ENCODE peak calls at places on chromosomes 13 and 19, in eight cellular contexts. T is adrenal gland, G is left ventricle myocardium inferior, Y is fibroblast of lung, C is tibial artery, M is uterus, X is kidney epithelial cell, U is GM23338. L is an unnamed sample. For H3K27me3, the result is how much of the 10 kb centered on the place peaks cover.

GRCh38 chr19:32828643-32829344 is 40.8 kb downstream of the SLC7A9 start:
- DNase-seq in G (no peak), C (no peak), T (peak), M (no peak), X (no peak), U (no peak), Y (no peak), L (no peak)

GRCh38 chr13:112751617-112752016 is 61.8 kb downstream of the ATP11A start:
- DNase-seq in G (no peak), U (no peak), X (no peak), T (no peak), M (no peak), C (no peak), Y (no peak), L (no peak)

GRCh38 chr19:21202865-21203494 is 61.1 kb downstream of the ZNF431 start:
- DNase-seq in Y (peak), X (no peak), U (peak), C (no peak), M (no peak), G (no peak), T (no peak), L (peak)

GRCh38 chr19:38531515-38531914 is 86.2 kb downstream of the MAP4K1 start:
- DNase-seq in U (no peak), C (no peak), M (no peak), G (no peak), X (no peak), T (no peak), Y (no peak), L (no peak)

GRCh38 chr13:30738526-30738925 is 3.2 kb downstream of the ALOX5AP start:
- DNase-seq in X (no peak), T (no peak), Y (no peak), U (no peak), M (no peak), C (no peak), G (no peak), L (no peak)

GRCh38 chr13:66344770-66345367 is 885.3 kb downstream of the PCDH9 start:
- DNase-seq in U (no peak), M (no peak), T (no peak), Y (peak), C (no peak), X (no peak), G (no peak), L (no peak)

GRCh38 chr13:71492346-71492871 is 374.6 kb downstream of the DACH1 start:
- DNase-seq in M (no peak), T (no peak), G (no peak), Y (no peak), X (no peak), C (no peak), U (no peak), L (no peak)

GRCh38 chr19:31307270-31307669 is 42.0 kb downstream of the TSHZ3 start:
- DNase-seq in T (no peak), X (no peak), U (no peak), M (no peak), G (no peak), Y (no peak), C (no peak), L (no peak)

GRCh38 chr13:89940383-89940782 is 1407.1 kb upstream of the MIR17HG start:
- DNase-seq in G (no peak), X (no peak), M (no peak), Y (no peak), C (no peak), U (no peak), T (no peak), L (no peak)

DNA sequence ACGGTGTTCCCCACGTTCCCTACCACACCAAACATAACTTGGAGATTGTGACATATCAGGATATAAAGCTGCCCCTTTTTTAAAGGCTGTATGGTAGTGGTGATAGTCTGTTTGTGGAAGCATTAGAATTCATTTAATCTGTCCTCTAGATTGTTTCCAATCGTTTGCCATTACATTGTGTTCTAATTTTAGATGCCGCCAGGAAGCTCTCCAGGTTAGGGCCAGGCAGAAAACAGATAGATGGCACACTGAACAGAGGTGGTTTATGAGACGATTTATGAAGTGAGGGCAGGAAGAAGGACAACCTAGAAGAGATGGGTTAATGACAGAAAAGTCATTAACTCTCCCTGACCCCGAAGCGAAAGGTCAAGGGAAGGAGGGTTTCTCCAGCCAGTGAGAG is 30.0 kb downstream of the ARHGEF7 start:
- DNase-seq in Y (no peak), M (no peak), T (no peak), X (no peak), U (no peak), C (no peak), G (no peak), L (no peak)
- H3K27me3 ChIP-seq in Y (under half), M (under half), T (under half), X (under half), U (under half), C (under half), G (under half), L (under half)

DNA sequence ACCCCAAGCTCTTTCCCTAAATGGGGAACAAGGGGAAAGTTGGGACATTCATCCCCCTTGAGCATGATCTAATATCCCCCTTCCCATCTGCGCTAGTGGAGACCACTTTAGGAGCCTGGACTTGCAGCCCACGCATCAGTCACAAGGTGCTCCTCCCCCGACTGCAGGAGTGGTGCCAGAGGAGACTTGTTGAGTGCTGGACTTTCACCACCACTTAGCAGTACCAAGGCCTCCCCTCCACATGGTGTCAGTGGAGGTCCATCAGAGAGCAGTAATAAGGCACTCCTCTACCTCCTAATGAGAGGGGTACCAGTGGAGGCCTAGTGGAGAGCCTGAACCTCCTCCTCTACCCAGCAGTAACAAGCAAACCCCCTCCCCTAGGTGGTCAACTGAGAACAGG is 22.5 kb downstream of the CAB39L start:
- DNase-seq in M (no peak), Y (no peak), C (no peak), G (no peak), U (peak), T (no peak), X (no peak), L (no peak)
- TF ChIP-seq CTCF in M (no peak), Y (no peak), C (no peak), G (no peak), U (peak), T (peak), X (no peak), L (no peak)

GRCh38 chr13:27130223-27131015 is 41.2 kb downstream of the USP12 start:
- DNase-seq in T (no peak), C (no peak), Y (peak), X (no peak), M (no peak), U (no peak), G (no peak), L (no peak)
- H3K27me3 ChIP-seq in T (under half), C (under half), Y (under half), X (under half), M (under half), U (under half), G (under half), L (under half)

DNA sequence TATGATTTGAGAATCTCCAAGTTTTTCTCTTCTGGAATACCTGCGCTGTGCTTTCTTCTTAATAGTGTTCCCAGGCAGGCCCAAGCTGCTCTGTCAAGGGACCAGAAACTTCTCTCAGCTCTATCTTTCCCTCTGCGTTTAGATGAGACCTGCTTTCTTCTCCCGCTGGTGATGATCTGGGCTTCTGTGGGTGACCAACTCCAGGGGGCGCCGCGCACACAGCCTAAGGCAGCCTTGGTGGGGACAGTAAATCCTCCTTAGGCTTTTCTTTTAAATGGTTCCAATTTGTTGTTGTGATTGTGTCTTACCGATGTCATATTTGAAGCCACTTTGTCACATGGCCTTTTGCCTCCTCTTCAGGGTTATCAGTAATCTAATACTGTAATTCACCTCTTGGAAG is 439.4 kb upstream of the KLF12 start:
- DNase-seq in C (no peak), M (no peak), X (no peak), U (peak), G (peak), Y (no peak), T (no peak), L (no peak)
- TF ChIP-seq CTCF in C (no peak), M (no peak), X (peak), U (peak), G (peak), Y (peak), T (peak), L (no peak)